ENCODE peak calls at places on chromosomes 4 and X, in four cellular contexts. F is dorsolateral prefrontal cortex, L is lower leg skin, W is heart left ventricle. V is an unnamed sample.

GRCh38 chr4:39541987-39542632 is 14.9 kb upstream of the UGDH start:
- DNase-seq in F (no peak), L (no peak), W (no peak), V (no peak)

GRCh38 chrX:150842198-150842553 is 56.3 kb downstream of the CD99L2 start:
- DNase-seq in F (no peak), L (no peak), W (no peak), V (no peak)

GRCh38 chr4:96833831-96834230 is 993.9 kb downstream of the PDHA2 start:
- DNase-seq in F (no peak), L (no peak), W (no peak), V (no peak)

GRCh38 chr4:33262809-33263208 is 2542.6 kb downstream of the PCDH7 start:
- DNase-seq in F (no peak), L (no peak), W (no peak), V (no peak)

GRCh38 chrX:83845397-83845796 is 15.5 kb upstream of the CYLC1 start:
- DNase-seq in F (no peak), L (no peak), W (no peak), V (no peak)

GRCh38 chr4:154041595-154042086 is 252.8 kb upstream of the SFRP2 start:
- DNase-seq in F (no peak), L (no peak), W (no peak), V (no peak)

GRCh38 chr4:112908511-112908910 is 140.9 kb upstream of the ANK2 start:
- DNase-seq in F (no peak), L (no peak), W (no peak), V (no peak)

GRCh38 chr4:56048621-56049427 is 100.1 kb downstream of the CEP135 start:
- DNase-seq in F (peak; percentile 51), L (no peak), W (peak; percentile 25), V (peak; percentile 27)

GRCh38 chrX:13252726-13253125 is 67.1 kb downstream of the ATXN3L start:
- DNase-seq in F (no peak), L (no peak), W (no peak), V (no peak)

GRCh38 chrX:74545880-74546279 is 68.5 kb downstream of the RLIM start:
- DNase-seq in F (no peak), L (no peak), W (no peak), V (no peak)
- TF ChIP-seq CTCF in F (no peak), L (no peak), W (no peak), V (no peak)

DNA sequence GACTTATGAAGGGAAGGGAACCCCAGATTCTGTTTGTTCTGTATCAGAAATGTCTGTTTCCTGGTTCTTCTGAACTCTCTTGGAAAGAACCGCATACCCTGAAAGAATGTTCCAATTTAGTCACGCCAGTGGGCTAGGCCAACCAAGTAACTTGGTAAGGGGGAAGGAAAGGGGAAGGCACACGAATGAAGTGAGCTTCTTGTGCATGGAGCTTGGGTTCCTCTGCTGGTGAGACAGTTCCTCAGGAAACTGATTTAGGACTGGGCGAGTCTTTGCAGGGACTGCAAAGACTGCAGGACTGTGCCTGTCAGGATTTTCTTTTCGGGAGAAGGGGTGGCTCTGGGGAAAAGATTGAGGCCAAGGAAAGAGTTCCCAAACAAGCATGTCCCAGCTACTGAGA is 35.6 kb downstream of the FRMPD3 start:
- DNase-seq in F (no peak), L (peak; percentile 7), W (no peak), V (no peak)
- TF ChIP-seq CTCF in F (no peak), L (no peak), W (peak; percentile 11), V (no peak)

GRCh38 chr4:78100060-78100459 is 42.9 kb downstream of the FRAS1 start:
- DNase-seq in F (no peak), L (no peak), W (no peak), V (no peak)
- TF ChIP-seq CTCF in F (no peak), L (no peak), W (no peak), V (no peak)

DNA sequence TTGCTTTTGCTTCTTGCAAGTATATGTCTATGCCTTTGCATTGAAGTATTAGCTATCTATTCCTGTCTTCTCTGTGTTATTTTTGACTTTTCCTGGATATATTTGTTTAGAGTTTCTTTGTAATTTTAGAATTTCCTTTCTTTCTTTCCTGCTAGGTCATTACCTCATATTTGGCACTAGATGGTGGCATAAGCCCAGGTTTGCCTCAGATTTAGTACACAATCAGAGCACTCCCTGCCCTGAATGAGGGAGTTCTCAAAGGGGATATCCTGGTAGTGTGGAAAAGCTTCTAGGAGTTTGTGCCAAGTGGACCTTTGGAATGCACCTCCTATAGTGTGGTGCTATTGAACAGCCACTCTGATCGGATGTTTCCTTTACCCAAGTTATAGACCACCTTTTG is 181.6 kb downstream of the UGT8 start:
- DNase-seq in F (no peak), L (no peak), W (no peak), V (no peak)
- TF ChIP-seq CTCF in F (peak; percentile 27), L (no peak), W (peak; percentile 16), V (no peak)

GRCh38 chr4:111806331-111806730 is 338.9 kb upstream of the FAM241A start:
- DNase-seq in F (no peak), L (no peak), W (no peak), V (no peak)
- TF ChIP-seq CTCF in F (no peak), L (no peak), W (no peak), V (no peak)

DNA sequence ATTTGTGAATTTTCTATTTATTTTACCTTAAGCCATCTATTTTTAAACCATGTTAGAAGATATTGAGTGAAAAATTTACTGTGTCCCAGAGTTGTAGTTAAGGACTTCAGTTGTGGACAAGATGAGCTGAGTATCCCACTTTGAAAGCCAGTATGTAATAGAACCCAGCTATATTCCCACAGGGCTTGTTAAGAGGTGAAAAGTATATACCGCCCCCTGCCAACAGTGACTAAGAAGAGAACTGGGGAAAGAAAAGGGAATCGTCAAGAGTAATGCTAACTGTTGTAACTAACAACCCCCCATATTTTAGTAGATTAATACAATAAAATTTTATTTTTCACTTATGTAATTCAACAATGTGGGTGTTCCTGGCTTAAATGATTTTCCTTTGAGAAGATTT is 250.3 kb upstream of the GIMD1 start:
- DNase-seq in F (no peak), L (no peak), W (no peak), V (no peak)
- TF ChIP-seq CTCF in F (no peak), L (no peak), W (no peak), V (no peak)

GRCh38 chr4:58590714-58591113 is 1480.5 kb upstream of the IGFBP7 start:
- DNase-seq in F (no peak), L (no peak), W (no peak), V (no peak)
- TF ChIP-seq CTCF in F (no peak), L (no peak), W (no peak), V (no peak)